ENCODE peak calls at places on chromosomes 3 and 15, in ten cellular contexts. N is cardiac muscle cell, M is psoas muscle, L is tibial artery, I is neural progenitor cell, W is SJSA1, Y is adrenal gland, A is colonic mucosa, H is SK-N-SH, S is heart left ventricle. F is an unnamed sample. For H3K27me3 and H3K4me1, the result is how much of the 10 kb centered on the place peaks cover.

GRCh38 chr15:69997701-69998273 is 99.9 kb downstream of the TLE3 start:
- DNase-seq in H (no peak), I (no peak), N (peak), L (peak), A (peak), Y (no peak), M (peak), S (no peak), W (no peak), F (peak)

GRCh38 chr3:79415351-79415750 is 352.4 kb downstream of the ROBO1 start:
- DNase-seq in W (no peak), S (no peak), A (no peak), M (no peak), N (peak), Y (no peak), H (no peak), L (no peak), I (no peak), F (no peak)

GRCh38 chr15:101012326-101013040 is 93.3 kb downstream of the LRRK1 start:
- DNase-seq in Y (no peak), S (no peak), N (no peak), A (peak), H (no peak), W (peak), L (no peak), I (no peak), M (no peak), F (no peak)

GRCh38 chr15:38603672-38604071 is 39.1 kb upstream of the RASGRP1 start:
- DNase-seq in W (no peak), M (no peak), A (no peak), S (no peak), I (no peak), H (no peak), N (no peak), Y (no peak), L (no peak), F (no peak)

GRCh38 chr15:35437157-35437556 is 108.8 kb downstream of the DPH6 start:
- DNase-seq in L (no peak), Y (no peak), S (no peak), M (no peak), N (peak), I (peak), H (no peak), W (no peak), A (no peak), F (no peak)

GRCh38 chr3:12986521-12986920 is 86.7 kb downstream of the IQSEC1 start:
- DNase-seq in L (no peak), A (no peak), Y (no peak), M (peak), N (no peak), H (no peak), S (no peak), I (no peak), W (no peak), F (no peak)

GRCh38 chr3:32685604-32686185 is 707 bp downstream of the CNOT10 start:
- DNase-seq in N (peak), M (no peak), S (no peak), I (no peak), H (no peak), W (no peak), L (no peak), A (no peak), Y (peak), F (no peak)

GRCh38 chr15:67143646-67144045 is 78.2 kb downstream of the SMAD3 start:
- DNase-seq in H (no peak), W (no peak), L (no peak), I (no peak), M (no peak), Y (no peak), N (no peak), A (no peak), S (no peak), F (no peak)

GRCh38 chr15:76098685-76099084 is 38.9 kb downstream of the TMEM266 start:
- DNase-seq in I (no peak), S (no peak), H (no peak), A (no peak), L (no peak), Y (no peak), N (no peak), W (no peak), M (no peak), F (no peak)

GRCh38 chr15:35019401-35020327 is 31.6 kb upstream of the ZNF770 start:
- DNase-seq in L (no peak), N (peak), M (no peak), I (no peak), A (peak), W (no peak), S (no peak), H (no peak), Y (no peak), F (no peak)

GRCh38 chr3:32522682-32523081 is 20.0 kb upstream of the CMTM6 start:
- DNase-seq in I (no peak), W (no peak), A (no peak), L (no peak), S (no peak), Y (no peak), H (no peak), M (no peak), N (peak), F (no peak)

GRCh38 chr3:128335621-128336296 is 130.9 kb downstream of the DNAJB8 start:
- DNase-seq in W (no peak), S (no peak), I (no peak), H (no peak), M (peak), N (no peak), Y (no peak), A (no peak), L (no peak), F (no peak)

GRCh38 chr3:53493618-53493996 is 804 bp upstream of the CACNA1D start:
- DNase-seq in A (no peak), S (no peak), M (no peak), I (no peak), Y (no peak), H (no peak), W (no peak), N (no peak), L (no peak), F (no peak)

GRCh38 chr3:184154909-184155643 is at the start of gene DVL3:
- DNase-seq in I (peak), M (peak), A (peak), L (peak), W (peak), S (peak), Y (peak), H (peak), N (peak), F (peak)

GRCh38 chr15:69725210-69725609 is 272.6 kb downstream of the RPLP1 start:
- DNase-seq in W (no peak), I (no peak), H (no peak), N (no peak), L (no peak), Y (no peak), S (no peak), A (no peak), M (no peak), F (no peak)

GRCh38 chr3:87503901-87504498 is 227.6 kb upstream of the POU1F1 start:
- DNase-seq in L (no peak), M (no peak), N (peak), H (peak), I (peak), A (peak), S (no peak), Y (no peak), W (no peak), F (peak)

GRCh38 chr3:36166477-36166876 is 213.8 kb upstream of the STAC start:
- DNase-seq in M (no peak), A (no peak), H (no peak), Y (peak), I (no peak), L (no peak), W (peak), S (no peak), N (no peak), F (no peak)

GRCh38 chr15:41501961-41502786 is 8.5 kb downstream of the ITPKA start:
- DNase-seq in L (no peak), W (no peak), M (no peak), I (peak), A (no peak), Y (no peak), S (no peak), H (peak), N (no peak), F (no peak)

GRCh38 chr3:60696559-60697125 is 554.6 kb downstream of the FHIT start:
- DNase-seq in M (no peak), A (no peak), S (no peak), Y (no peak), N (no peak), L (no peak), H (no peak), I (no peak), W (no peak), F (no peak)

GRCh38 chr15:33699691-33700447 is 268.4 kb upstream of the CHRM5 start:
- DNase-seq in N (peak), A (no peak), L (no peak), Y (no peak), S (no peak), I (peak), W (no peak), M (no peak), H (peak), F (no peak)

GRCh38 chr3:17258823-17259436 is 374.2 kb downstream of the PLCL2 start:
- DNase-seq in N (peak), Y (no peak), S (no peak), I (peak), M (no peak), W (no peak), H (peak), L (no peak), A (no peak), F (no peak)

GRCh38 chr3:67719333-67719732 is 64.9 kb upstream of the SUCLG2 start:
- DNase-seq in N (no peak), M (no peak), S (no peak), A (no peak), H (no peak), Y (no peak), I (no peak), L (no peak), W (no peak), F (no peak)

GRCh38 chr15:101676965-101677364 is 24.8 kb upstream of the TM2D3 start:
- DNase-seq in A (no peak), L (no peak), I (no peak), M (no peak), H (no peak), S (no peak), Y (no peak), W (peak), N (no peak), F (no peak)

GRCh38 chr15:98241032-98241554 is 280.6 kb downstream of the ARRDC4 start:
- DNase-seq in N (no peak), S (no peak), H (no peak), A (no peak), Y (no peak), L (no peak), W (no peak), M (no peak), I (no peak), F (no peak)

GRCh38 chr15:59622289-59622688 is 10.7 kb downstream of the GCNT3 start:
- DNase-seq in W (peak), Y (no peak), L (no peak), I (peak), N (peak), A (peak), M (no peak), S (no peak), H (peak), F (peak)

GRCh38 chr3:12959395-12959794 is 113.8 kb downstream of the IQSEC1 start:
- DNase-seq in M (peak), N (no peak), H (no peak), L (peak), A (no peak), Y (peak), S (no peak), I (no peak), W (no peak), F (no peak)

GRCh38 chr3:4207672-4208071 is 95.5 kb upstream of the SETMAR start:
- DNase-seq in N (no peak), I (no peak), M (no peak), W (no peak), H (no peak), A (no peak), Y (no peak), S (no peak), L (no peak), F (no peak)

GRCh38 chr3:98540346-98540745 is 8.6 kb downstream of the GPR15 start:
- DNase-seq in S (no peak), M (no peak), Y (no peak), A (no peak), L (no peak), H (no peak), N (no peak), I (no peak), W (no peak), F (no peak)

GRCh38 chr3:141366285-141367037 is 1.8 kb upstream of the ZBTB38 start:
- DNase-seq in W (peak), H (no peak), I (no peak), A (peak), N (peak), L (peak), M (no peak), Y (peak), S (peak), F (no peak)

GRCh38 chr3:51940648-51941421 is 869 bp downstream of the RRP9 start:
- DNase-seq in H (no peak), L (no peak), W (no peak), N (peak), I (no peak), Y (no peak), S (peak), M (no peak), A (peak), F (no peak)

GRCh38 chr15:42547926-42548257 is 701 bp downstream of the LRRC57 start:
- DNase-seq in W (no peak), Y (no peak), A (no peak), I (no peak), L (no peak), H (no peak), S (no peak), M (no peak), N (peak), F (no peak)

DNA sequence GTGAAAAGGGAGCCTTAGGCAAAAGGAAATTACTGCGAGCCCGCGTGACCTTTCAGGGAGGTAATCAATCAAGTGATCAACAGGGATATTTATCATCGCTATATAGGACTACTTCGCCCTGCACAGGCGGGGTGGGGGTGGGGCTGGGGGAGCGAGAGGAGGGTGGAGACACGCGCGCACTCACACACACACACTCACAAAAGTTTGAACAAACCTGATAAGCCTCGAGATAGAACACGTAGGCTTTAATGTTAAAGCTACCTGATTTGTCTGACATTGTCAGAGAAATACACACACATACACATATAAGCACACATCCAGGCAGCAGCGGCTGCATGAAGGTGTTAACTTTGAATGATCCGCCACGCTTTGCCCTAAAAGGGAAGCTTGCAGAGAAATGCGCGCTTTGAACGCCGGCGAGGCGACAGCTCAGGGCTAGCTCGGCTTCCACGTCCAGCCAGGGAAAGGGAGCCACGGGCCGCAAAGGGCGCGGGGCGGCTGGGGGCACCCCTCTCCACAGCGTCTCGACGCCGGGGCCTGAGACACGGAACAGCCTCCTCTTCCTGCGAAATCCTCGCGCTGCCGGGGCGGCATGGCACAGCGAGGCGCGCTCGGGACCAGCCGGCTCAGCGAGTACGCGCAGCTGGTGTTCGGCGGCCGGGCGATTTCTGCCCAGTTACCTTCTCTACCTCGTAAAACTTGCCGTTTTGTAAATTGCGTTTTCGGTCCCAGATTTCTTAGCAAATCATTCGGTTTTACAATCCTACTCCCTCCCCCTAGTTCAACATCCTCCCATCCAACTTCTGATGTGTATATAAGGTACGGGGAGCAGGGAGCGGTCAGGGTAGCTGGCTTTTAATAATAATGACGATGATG is 4.8 kb upstream of the MECOM start:
- DNase-seq in A (peak), M (peak), S (peak), L (no peak), I (peak), H (peak), N (peak), W (no peak), Y (no peak), F (peak)
- H3K27me3 ChIP-seq in A (under half), M (half or more), S (half or more), L (half or more), I (half or more), H (half or more), N (half or more), W (half or more), Y (half or more), F (half or more)

DNA sequence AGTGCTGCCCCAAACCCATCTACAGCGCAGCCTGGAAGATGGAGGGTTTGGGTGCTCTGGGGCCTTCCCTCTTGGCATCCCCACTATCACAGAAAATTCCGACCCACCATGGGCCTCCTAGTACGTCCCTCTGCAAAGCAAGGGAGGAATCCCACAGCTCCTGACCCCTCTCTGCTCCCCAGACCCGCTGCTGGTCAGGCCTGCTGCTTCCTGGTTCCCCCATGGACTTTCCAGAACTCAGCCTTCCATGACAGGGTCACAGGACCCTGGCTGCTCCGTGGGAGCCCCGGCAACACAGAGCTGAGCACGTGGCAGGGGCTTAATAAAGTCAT is 3.1 kb upstream of the LOXL1 start:
- DNase-seq in L (no peak), N (no peak), Y (no peak), I (no peak), S (peak), M (no peak), H (no peak), A (no peak), W (no peak), F (no peak)
- H3K4me3 ChIP-seq in L (peak), N (no peak), Y (no peak), I (no peak), S (no peak), M (no peak), H (no peak), A (no peak), W (no peak), F (no peak)

GRCh38 chr3:48014358-48014757 is 1.9 kb downstream of the MAP4 start:
- DNase-seq in N (peak), H (no peak), Y (no peak), W (no peak), I (no peak), A (no peak), S (no peak), L (no peak), M (no peak), F (no peak)

GRCh38 chr3:48016336-48016973 is at the start of gene MAP4:
- DNase-seq in I (no peak), W (no peak), Y (no peak), N (peak), A (no peak), M (no peak), H (no peak), S (peak), L (no peak), F (no peak)

GRCh38 chr3:48013288-48013980 is 2.8 kb downstream of the MAP4 start:
- DNase-seq in L (peak), N (peak), Y (peak), I (peak), W (no peak), M (no peak), S (peak), A (no peak), H (no peak), F (peak)

GRCh38 chr3:48012659-48013058 is 3.6 kb downstream of the MAP4 start:
- DNase-seq in H (no peak), W (no peak), L (no peak), I (no peak), Y (no peak), A (no peak), N (no peak), S (no peak), M (no peak), F (no peak)

DNA sequence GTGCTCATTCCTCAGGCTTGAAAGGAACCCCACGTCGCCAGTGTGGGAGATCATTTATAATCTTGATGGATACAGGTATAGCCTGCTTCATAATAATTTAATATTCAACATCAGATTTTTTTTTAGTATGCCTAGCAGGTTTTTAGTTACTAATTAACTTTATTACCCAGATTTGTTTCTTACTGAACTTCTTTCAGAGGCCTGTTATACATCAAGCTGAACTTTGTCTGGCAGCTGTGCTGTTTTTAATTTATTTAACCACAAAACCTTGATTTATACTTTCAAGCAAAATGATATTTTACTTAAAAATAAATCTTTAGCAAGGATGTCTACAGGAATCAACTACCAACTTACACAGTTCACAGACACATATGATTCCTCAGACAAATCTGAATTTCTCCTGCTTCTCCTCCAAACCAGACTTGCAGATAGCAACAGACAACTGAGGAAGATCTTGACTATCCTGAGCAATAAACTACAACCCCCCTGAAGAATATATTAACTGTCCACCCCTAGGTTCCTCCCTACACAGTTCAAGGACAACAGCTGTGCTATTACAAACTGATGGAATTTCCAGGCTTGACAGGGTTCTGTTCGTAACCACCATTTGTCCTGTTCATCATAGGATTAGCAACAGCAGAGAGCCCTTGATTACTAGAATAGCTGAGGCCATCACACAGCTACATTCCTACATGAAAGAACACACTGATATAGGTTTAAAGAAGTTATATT is 599 bp downstream of the MAP4 start:
- DNase-seq in S (no peak), W (no peak), I (peak), L (no peak), A (no peak), M (no peak), N (peak), H (no peak), Y (no peak), F (no peak)
- H3K4me1 ChIP-seq in S (under half), W (under half), I (under half), L (under half), A (under half), M (half or more), N (under half), H (under half), Y (under half), F (under half)

DNA sequence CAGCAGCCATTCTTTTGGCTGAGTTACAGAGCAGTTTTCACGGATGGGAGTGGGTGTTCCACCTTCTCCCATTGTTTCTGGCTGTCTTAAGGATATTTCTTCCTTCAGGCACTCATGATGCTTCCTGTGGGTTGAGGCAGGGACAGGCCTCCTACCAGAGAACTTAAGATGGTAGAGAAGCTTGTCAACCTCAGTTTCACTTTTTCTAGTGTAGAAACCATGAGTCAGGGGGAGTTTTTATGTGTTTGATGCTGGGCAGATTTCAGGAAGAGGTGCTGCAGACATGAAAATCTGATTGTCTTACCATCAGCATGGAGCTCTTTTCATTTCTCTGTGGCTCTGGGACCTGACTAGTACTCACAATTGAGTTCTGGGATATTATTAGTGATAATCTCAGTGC is 48.7 kb upstream of the VEPH1 start:
- DNase-seq in N (no peak), M (no peak), Y (no peak), L (no peak), I (no peak), H (no peak), A (no peak), W (no peak), S (no peak), F (no peak)
- H3K27me3 ChIP-seq in N (under half), M (under half), Y (under half), L (under half), I (under half), H (under half), A (under half), W (under half), S (under half), F (under half)

GRCh38 chr3:195910499-195910845 is 2.1 kb upstream of the TNK2 start:
- DNase-seq in N (no peak), I (no peak), Y (peak), A (no peak), M (peak), L (no peak), S (no peak), W (no peak), H (no peak), F (no peak)
- H3K4me3 ChIP-seq in N (peak), I (peak), Y (no peak), A (no peak), M (peak), L (peak), S (no peak), W (no peak), H (no peak), F (no peak)

GRCh38 chr15:90790561-90790960 is 73.4 kb downstream of the BLM start:
- DNase-seq in A (no peak), L (no peak), N (peak), H (no peak), Y (no peak), W (no peak), S (no peak), M (no peak), I (no peak), F (no peak)
- H3K4me1 ChIP-seq in A (under half), L (under half), N (under half), H (under half), Y (under half), W (under half), S (under half), M (under half), I (under half), F (under half)

F was measured in BE2C.